ENCODE peak calls at places on chromosomes 11 and 22, in nine cellular contexts. V is hepatic stellate cell; B is GM23248; E is naive thymus-derived CD4-positive, alpha-beta T cell; Q is T1000; X is aorta; N is NCI-H1436; J is suprapubic skin; K is fibroblast of the aortic adventitia. H is an unnamed sample.

GRCh38 chr22:38733329-38734202 is 22.2 kb downstream of the SUN2 start:
- DNase-seq in V (peak; percentile 61), Q (no peak), N (peak; percentile 32), E (no peak), B (peak; percentile 48), K (peak; percentile 33), X (peak; percentile 58), J (no peak), H (peak; percentile 57)

GRCh38 chr11:123421589-123421988 is 8.5 kb upstream of the GRAMD1B start:
- DNase-seq in N (no peak), V (no peak), B (no peak), Q (no peak), J (no peak), E (no peak), X (no peak), K (no peak), H (no peak)

GRCh38 chr11:34570584-34570983 is 50.3 kb upstream of the EHF start:
- DNase-seq in X (no peak), K (peak; percentile 12), Q (peak; percentile 79), B (no peak), E (no peak), N (peak; percentile 9), V (no peak), J (no peak), H (no peak)

GRCh38 chr11:20022363-20023081 is 137.8 kb downstream of the DBX1 start:
- DNase-seq in J (no peak), Q (no peak), V (no peak), X (no peak), E (no peak), B (no peak), K (peak; percentile 61), N (no peak), H (no peak)

GRCh38 chr11:76835928-76836612 is 24.6 kb upstream of the ACER3 start:
- DNase-seq in E (no peak), J (peak; percentile 88), B (peak; percentile 85), K (peak; percentile 94), V (no peak), Q (no peak), N (no peak), X (peak; percentile 59), H (no peak)

GRCh38 chr22:19705181-19705934 is 8.9 kb upstream of the SEPTIN5 start:
- DNase-seq in K (no peak), B (no peak), N (no peak), J (no peak), Q (no peak), X (no peak), V (no peak), E (no peak), H (no peak)

GRCh38 chr11:1731451-1732059 is 18.8 kb downstream of the IFITM10 start:
- DNase-seq in N (no peak), X (no peak), E (no peak), K (no peak), Q (no peak), J (no peak), B (no peak), V (no peak), H (no peak)

GRCh38 chr11:128457874-128458273 is 129.5 kb downstream of the ETS1 start:
- DNase-seq in K (no peak), V (no peak), N (no peak), J (no peak), X (no peak), Q (no peak), E (no peak), B (peak; percentile 59), H (no peak)

GRCh38 chr11:116166788-116167465 is 605.9 kb downstream of the BUD13 start:
- DNase-seq in K (no peak), J (no peak), X (no peak), V (no peak), Q (no peak), N (no peak), B (peak; percentile 4), E (no peak), H (no peak)

GRCh38 chr22:41526802-41527799 is 17.2 kb downstream of the POLR3H start:
- DNase-seq in N (peak; percentile 24), V (peak; percentile 82), E (peak; percentile 65), Q (peak; percentile 30), K (peak; percentile 33), J (no peak), B (peak; percentile 60), X (no peak), H (peak; percentile 64)

GRCh38 chr11:31412946-31413345 is 43.3 kb downstream of the DNAJC24 start:
- DNase-seq in X (no peak), Q (no peak), K (peak; percentile 42), J (no peak), V (peak; percentile 4), E (no peak), B (peak; percentile 71), N (no peak), H (no peak)

GRCh38 chr22:33210129-33210784 is 152.1 kb upstream of the SYN3 start:
- DNase-seq in B (peak; percentile 61), X (no peak), J (no peak), K (peak; percentile 39), N (peak; percentile 0), Q (peak; percentile 5), E (no peak), V (peak; percentile 50), H (no peak)

GRCh38 chr11:112518371-112518770 is 257.7 kb upstream of the PLET1 start:
- DNase-seq in Q (no peak), X (no peak), E (no peak), B (peak; percentile 15), J (no peak), N (no peak), K (no peak), V (no peak), H (no peak)

GRCh38 chr11:2730323-2731284 is 30.8 kb upstream of the KCNQ1OT1 start:
- DNase-seq in B (no peak), E (no peak), K (no peak), J (no peak), Q (no peak), N (no peak), V (no peak), X (no peak), H (no peak)

GRCh38 chr22:29587938-29588699 is 7.2 kb upstream of the NIPSNAP1 start:
- DNase-seq in X (no peak), B (peak; percentile 95), Q (peak; percentile 67), J (no peak), V (peak; percentile 40), N (no peak), K (peak; percentile 91), E (no peak), H (no peak)

GRCh38 chr11:22491826-22492225 is 133.8 kb downstream of the FANCF start:
- DNase-seq in X (no peak), V (no peak), K (no peak), N (no peak), E (no peak), J (no peak), B (peak; percentile 85), Q (no peak), H (no peak)

GRCh38 chr22:36528336-36528735 is 630 bp downstream of the EIF3D start:
- DNase-seq in J (no peak), N (no peak), X (no peak), K (no peak), B (peak; percentile 68), Q (no peak), E (no peak), V (no peak), H (no peak)

GRCh38 chr11:117443269-117444186 is 115.9 kb downstream of the CEP164 start:
- DNase-seq in K (peak; percentile 26), X (peak; percentile 64), J (no peak), E (no peak), Q (no peak), V (peak; percentile 41), N (peak; percentile 54), B (peak; percentile 70), H (no peak)

GRCh38 chr11:57427692-57428082 is 766 bp upstream of the SLC43A3 start:
- DNase-seq in X (peak; percentile 80), V (no peak), B (peak; percentile 94), Q (no peak), K (peak; percentile 95), E (no peak), N (no peak), J (peak; percentile 92), H (no peak)

GRCh38 chr11:31725176-31725575 is 85.9 kb downstream of the PAX6 start:
- DNase-seq in V (no peak), E (no peak), N (no peak), J (no peak), B (peak; percentile 74), X (no peak), Q (no peak), K (peak; percentile 52), H (no peak)

GRCh38 chr22:23565288-23565941 is 14.7 kb downstream of the IGLL1 start:
- DNase-seq in E (no peak), V (no peak), K (no peak), J (peak; percentile 54), N (peak; percentile 12), Q (no peak), X (peak; percentile 24), B (no peak), H (peak; percentile 12)

GRCh38 chr22:47765757-47766156 is 1003.3 kb downstream of the TBC1D22A start:
- DNase-seq in Q (no peak), X (no peak), E (no peak), K (no peak), V (no peak), N (no peak), B (no peak), J (no peak), H (no peak)

GRCh38 chr11:33263549-33263948 is 6.4 kb downstream of the HIPK3 start:
- DNase-seq in V (no peak), B (peak; percentile 21), N (no peak), Q (no peak), J (no peak), E (no peak), X (no peak), K (no peak), H (no peak)

GRCh38 chr22:37334461-37334858 is 52.2 kb downstream of the CYTH4 start:
- DNase-seq in V (no peak), E (no peak), N (no peak), K (no peak), B (no peak), J (no peak), Q (no peak), X (no peak), H (no peak)

GRCh38 chr22:38417252-38418060 is 37.5 kb downstream of the KCNJ4 start:
- DNase-seq in Q (no peak), K (no peak), X (no peak), E (no peak), N (no peak), B (no peak), V (no peak), J (peak; percentile 49), H (no peak)

GRCh38 chr11:16780146-16780545 is 41.7 kb downstream of the C11orf58 start:
- DNase-seq in K (no peak), E (no peak), J (no peak), X (no peak), V (no peak), B (no peak), N (no peak), Q (no peak), H (no peak)

GRCh38 chr11:2777871-2778629 is 78.3 kb upstream of the KCNQ1OT1 start:
- DNase-seq in B (no peak), E (peak; percentile 5), X (peak; percentile 44), V (no peak), J (peak; percentile 59), N (peak; percentile 41), K (no peak), Q (no peak), H (no peak)

GRCh38 chr11:40292636-40293585 is 1166.5 kb downstream of the LRRC4C start:
- DNase-seq in Q (no peak), B (no peak), N (no peak), X (no peak), E (no peak), K (no peak), J (peak; percentile 50), V (no peak), H (no peak)

H was measured in immature natural killer cell.